ENCODE peak calls at places on chromosomes 12 and 14, in eight cellular contexts. One of them, this sample, is unnamed. For H3K4me1, the result is how much of the 10 kb centered on the place peaks cover.

GRCh38 chr14:71289536-71289935 is 382.3 kb downstream of the PCNX1 start:
- DNase-seq in SK-N-SH: no peak
- DNase-seq in K562: no peak
- DNase-seq in IMR-90: no peak
- DNase-seq in GM23248: no peak
- DNase-seq in fibroblast of lung: no peak
- DNase-seq in mesenchymal stem cell: no peak
- DNase-seq in endothelial cell of umbilical vein: no peak
- DNase-seq in this sample: peak

GRCh38 chr12:92144045-92144630 is 1.5 kb downstream of the BTG1 start:
- DNase-seq in SK-N-SH: peak
- DNase-seq in K562: peak
- DNase-seq in IMR-90: peak
- DNase-seq in GM23248: peak
- DNase-seq in fibroblast of lung: peak
- DNase-seq in mesenchymal stem cell: peak
- DNase-seq in endothelial cell of umbilical vein: peak
- DNase-seq in this sample: peak

GRCh38 chr14:71621276-71621675 is 311.0 kb upstream of the RGS6 start:
- DNase-seq in SK-N-SH: no peak
- DNase-seq in K562: no peak
- DNase-seq in IMR-90: peak
- DNase-seq in GM23248: peak
- DNase-seq in fibroblast of lung: no peak
- DNase-seq in mesenchymal stem cell: no peak
- DNase-seq in endothelial cell of umbilical vein: no peak
- DNase-seq in this sample: no peak

GRCh38 chr12:56220611-56221232 is 1.0 kb downstream of the RNF41 start:
- DNase-seq in SK-N-SH: no peak
- DNase-seq in K562: no peak
- DNase-seq in IMR-90: peak
- DNase-seq in GM23248: peak
- DNase-seq in fibroblast of lung: peak
- DNase-seq in mesenchymal stem cell: peak
- DNase-seq in endothelial cell of umbilical vein: peak
- DNase-seq in this sample: peak

GRCh38 chr12:54981796-54982195 is 2.8 kb downstream of the TESPA1 start:
- DNase-seq in SK-N-SH: no peak
- DNase-seq in K562: no peak
- DNase-seq in IMR-90: no peak
- DNase-seq in GM23248: no peak
- DNase-seq in fibroblast of lung: no peak
- DNase-seq in mesenchymal stem cell: no peak
- DNase-seq in endothelial cell of umbilical vein: no peak
- DNase-seq in this sample: no peak

GRCh38 chr12:2286461-2287131 is 233.8 kb downstream of the CACNA1C start:
- DNase-seq in SK-N-SH: no peak
- DNase-seq in K562: no peak
- DNase-seq in IMR-90: no peak
- DNase-seq in GM23248: peak
- DNase-seq in fibroblast of lung: no peak
- DNase-seq in mesenchymal stem cell: peak
- DNase-seq in endothelial cell of umbilical vein: no peak
- DNase-seq in this sample: no peak

GRCh38 chr14:86739761-86740160 is 1209.8 kb downstream of the FLRT2 start:
- DNase-seq in SK-N-SH: no peak
- DNase-seq in K562: no peak
- DNase-seq in IMR-90: no peak
- DNase-seq in GM23248: no peak
- DNase-seq in fibroblast of lung: no peak
- DNase-seq in mesenchymal stem cell: no peak
- DNase-seq in endothelial cell of umbilical vein: no peak
- DNase-seq in this sample: no peak

GRCh38 chr14:80275208-80275850 is 64.0 kb upstream of the DIO2 start:
- DNase-seq in SK-N-SH: no peak
- DNase-seq in K562: no peak
- DNase-seq in IMR-90: peak
- DNase-seq in GM23248: peak
- DNase-seq in fibroblast of lung: peak
- DNase-seq in mesenchymal stem cell: peak
- DNase-seq in endothelial cell of umbilical vein: peak
- DNase-seq in this sample: no peak

GRCh38 chr14:97978336-97978735 is 1181.2 kb downstream of the VRK1 start:
- DNase-seq in SK-N-SH: peak
- DNase-seq in K562: no peak
- DNase-seq in IMR-90: no peak
- DNase-seq in GM23248: peak
- DNase-seq in fibroblast of lung: peak
- DNase-seq in mesenchymal stem cell: no peak
- DNase-seq in endothelial cell of umbilical vein: no peak
- DNase-seq in this sample: no peak

GRCh38 chr14:90508073-90508472 is 111.2 kb downstream of the CALM1 start:
- DNase-seq in SK-N-SH: no peak
- DNase-seq in K562: no peak
- DNase-seq in IMR-90: no peak
- DNase-seq in GM23248: no peak
- DNase-seq in fibroblast of lung: no peak
- DNase-seq in mesenchymal stem cell: no peak
- DNase-seq in endothelial cell of umbilical vein: no peak
- DNase-seq in this sample: no peak

GRCh38 chr12:24754690-24755638 is 193.9 kb downstream of the BCAT1 start:
- DNase-seq in SK-N-SH: no peak
- DNase-seq in K562: no peak
- DNase-seq in IMR-90: peak
- DNase-seq in GM23248: peak
- DNase-seq in fibroblast of lung: peak
- DNase-seq in mesenchymal stem cell: peak
- DNase-seq in endothelial cell of umbilical vein: no peak
- DNase-seq in this sample: no peak

GRCh38 chr14:96268426-96269358 is 12.7 kb downstream of the BDKRB1 start:
- DNase-seq in SK-N-SH: no peak
- DNase-seq in K562: no peak
- DNase-seq in IMR-90: peak
- DNase-seq in GM23248: peak
- DNase-seq in fibroblast of lung: peak
- DNase-seq in mesenchymal stem cell: peak
- DNase-seq in endothelial cell of umbilical vein: no peak
- DNase-seq in this sample: no peak

GRCh38 chr14:97930191-97930590 is 1133.0 kb downstream of the VRK1 start:
- DNase-seq in SK-N-SH: no peak
- DNase-seq in K562: no peak
- DNase-seq in IMR-90: no peak
- DNase-seq in GM23248: no peak
- DNase-seq in fibroblast of lung: no peak
- DNase-seq in mesenchymal stem cell: no peak
- DNase-seq in endothelial cell of umbilical vein: no peak
- DNase-seq in this sample: no peak

GRCh38 chr14:67485501-67486095 is 2.9 kb downstream of the TMEM229B start:
- DNase-seq in SK-N-SH: no peak
- DNase-seq in K562: peak
- DNase-seq in IMR-90: no peak
- DNase-seq in GM23248: no peak
- DNase-seq in fibroblast of lung: no peak
- DNase-seq in mesenchymal stem cell: peak
- DNase-seq in endothelial cell of umbilical vein: peak
- DNase-seq in this sample: no peak

GRCh38 chr12:57717131-57717530 is 21.4 kb downstream of the AGAP2 start:
- DNase-seq in SK-N-SH: no peak
- DNase-seq in K562: no peak
- DNase-seq in IMR-90: no peak
- DNase-seq in GM23248: no peak
- DNase-seq in fibroblast of lung: no peak
- DNase-seq in mesenchymal stem cell: no peak
- DNase-seq in endothelial cell of umbilical vein: no peak
- DNase-seq in this sample: no peak

GRCh38 chr14:93946104-93946503 is 19.0 kb downstream of the FAM181A start:
- DNase-seq in SK-N-SH: no peak
- DNase-seq in K562: no peak
- DNase-seq in IMR-90: peak
- DNase-seq in GM23248: peak
- DNase-seq in fibroblast of lung: peak
- DNase-seq in mesenchymal stem cell: peak
- DNase-seq in endothelial cell of umbilical vein: no peak
- DNase-seq in this sample: no peak
- H2AFZ ChIP-seq in SK-N-SH: peak
- H2AFZ ChIP-seq in K562: no peak
- H2AFZ ChIP-seq in IMR-90: no peak
- H2AFZ ChIP-seq in GM23248: no peak
- H2AFZ ChIP-seq in fibroblast of lung: no peak
- H2AFZ ChIP-seq in mesenchymal stem cell: no peak
- H2AFZ ChIP-seq in endothelial cell of umbilical vein: no peak
- H2AFZ ChIP-seq in this sample: no peak

DNA sequence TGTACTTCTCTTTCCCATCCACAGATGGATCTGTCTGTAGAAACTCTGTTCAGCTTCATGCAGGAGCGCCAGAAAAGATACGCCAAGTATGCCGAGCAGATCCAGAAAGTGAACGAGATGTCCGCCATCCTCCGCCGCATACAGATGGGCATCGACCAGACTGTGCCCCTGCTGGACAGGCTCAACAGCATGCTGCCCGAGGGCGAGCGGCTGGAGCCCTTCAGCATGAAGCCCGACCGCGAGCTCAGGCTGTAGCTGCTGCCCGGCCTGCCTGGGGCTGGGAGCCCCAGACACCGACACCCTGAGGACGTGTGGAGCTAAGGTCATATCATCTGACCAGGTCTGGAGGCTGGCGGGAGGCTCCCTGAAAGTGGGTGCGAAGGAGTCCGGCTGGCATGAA is 97.1 kb downstream of the DUSP16 start:
- DNase-seq in SK-N-SH: peak
- DNase-seq in K562: no peak
- DNase-seq in IMR-90: no peak
- DNase-seq in GM23248: no peak
- DNase-seq in fibroblast of lung: no peak
- DNase-seq in mesenchymal stem cell: no peak
- DNase-seq in endothelial cell of umbilical vein: no peak
- DNase-seq in this sample: no peak
- H3K4me1 ChIP-seq in SK-N-SH: under half
- H3K4me1 ChIP-seq in K562: under half
- H3K4me1 ChIP-seq in IMR-90: under half
- H3K4me1 ChIP-seq in GM23248: under half
- H3K4me1 ChIP-seq in fibroblast of lung: under half
- H3K4me1 ChIP-seq in mesenchymal stem cell: under half
- H3K4me1 ChIP-seq in endothelial cell of umbilical vein: under half
- H3K4me1 ChIP-seq in this sample: under half

GRCh38 chr14:104843006-104843405 is 22.1 kb upstream of the CEP170B start:
- DNase-seq in SK-N-SH: no peak
- DNase-seq in K562: no peak
- DNase-seq in IMR-90: no peak
- DNase-seq in GM23248: no peak
- DNase-seq in fibroblast of lung: no peak
- DNase-seq in mesenchymal stem cell: no peak
- DNase-seq in endothelial cell of umbilical vein: no peak
- DNase-seq in this sample: no peak
- H2AFZ ChIP-seq in SK-N-SH: no peak
- H2AFZ ChIP-seq in K562: no peak
- H2AFZ ChIP-seq in IMR-90: peak
- H2AFZ ChIP-seq in GM23248: no peak
- H2AFZ ChIP-seq in fibroblast of lung: no peak
- H2AFZ ChIP-seq in mesenchymal stem cell: no peak
- H2AFZ ChIP-seq in endothelial cell of umbilical vein: no peak
- H2AFZ ChIP-seq in this sample: no peak

GRCh38 chr14:53048631-53049030 is 97.8 kb upstream of the FERMT2 start:
- DNase-seq in SK-N-SH: no peak
- DNase-seq in K562: no peak
- DNase-seq in IMR-90: no peak
- DNase-seq in GM23248: peak
- DNase-seq in fibroblast of lung: no peak
- DNase-seq in mesenchymal stem cell: no peak
- DNase-seq in endothelial cell of umbilical vein: no peak
- DNase-seq in this sample: no peak
- H3K4me1 ChIP-seq in SK-N-SH: under half
- H3K4me1 ChIP-seq in K562: under half
- H3K4me1 ChIP-seq in IMR-90: under half
- H3K4me1 ChIP-seq in GM23248: under half
- H3K4me1 ChIP-seq in fibroblast of lung: under half
- H3K4me1 ChIP-seq in mesenchymal stem cell: under half
- H3K4me1 ChIP-seq in endothelial cell of umbilical vein: under half
- H3K4me1 ChIP-seq in this sample: under half

GRCh38 chr12:52714887-52715281 is 11.6 kb upstream of the KRT77 start:
- DNase-seq in SK-N-SH: no peak
- DNase-seq in K562: no peak
- DNase-seq in IMR-90: no peak
- DNase-seq in GM23248: no peak
- DNase-seq in fibroblast of lung: no peak
- DNase-seq in mesenchymal stem cell: no peak
- DNase-seq in endothelial cell of umbilical vein: no peak
- DNase-seq in this sample: no peak
- H2AFZ ChIP-seq in SK-N-SH: no peak
- H2AFZ ChIP-seq in K562: no peak
- H2AFZ ChIP-seq in IMR-90: no peak
- H2AFZ ChIP-seq in GM23248: no peak
- H2AFZ ChIP-seq in fibroblast of lung: no peak
- H2AFZ ChIP-seq in mesenchymal stem cell: no peak
- H2AFZ ChIP-seq in endothelial cell of umbilical vein: no peak
- H2AFZ ChIP-seq in this sample: no peak

GRCh38 chr12:88558341-88558867 is 21.9 kb downstream of the KITLG start:
- DNase-seq in SK-N-SH: no peak
- DNase-seq in K562: no peak
- DNase-seq in IMR-90: no peak
- DNase-seq in GM23248: no peak
- DNase-seq in fibroblast of lung: no peak
- DNase-seq in mesenchymal stem cell: no peak
- DNase-seq in endothelial cell of umbilical vein: no peak
- DNase-seq in this sample: no peak
- H3K4me1 ChIP-seq in SK-N-SH: under half
- H3K4me1 ChIP-seq in K562: under half
- H3K4me1 ChIP-seq in IMR-90: under half
- H3K4me1 ChIP-seq in GM23248: under half
- H3K4me1 ChIP-seq in fibroblast of lung: under half
- H3K4me1 ChIP-seq in mesenchymal stem cell: under half
- H3K4me1 ChIP-seq in endothelial cell of umbilical vein: under half
- H3K4me1 ChIP-seq in this sample: under half

GRCh38 chr12:76030378-76031080 is 1.0 kb downstream of the PHLDA1 start:
- DNase-seq in SK-N-SH: peak
- DNase-seq in K562: no peak
- DNase-seq in IMR-90: peak
- DNase-seq in GM23248: peak
- DNase-seq in fibroblast of lung: peak
- DNase-seq in mesenchymal stem cell: no peak
- DNase-seq in endothelial cell of umbilical vein: peak
- DNase-seq in this sample: peak
- H2AFZ ChIP-seq in SK-N-SH: peak
- H2AFZ ChIP-seq in K562: peak
- H2AFZ ChIP-seq in IMR-90: peak
- H2AFZ ChIP-seq in GM23248: peak
- H2AFZ ChIP-seq in fibroblast of lung: no peak
- H2AFZ ChIP-seq in mesenchymal stem cell: peak
- H2AFZ ChIP-seq in endothelial cell of umbilical vein: no peak
- H2AFZ ChIP-seq in this sample: peak